ENCODE peak calls at places on chromosomes 11 and 22, in four cellular contexts. P, I, D and S are unnamed samples.

GRCh38 chr11:3163241-3163981 is 1.7 kb downstream of the OSBPL5 start:
- DNase-seq in P (no peak), I (no peak), D (no peak), S (no peak)

GRCh38 chr11:123231263-123231662 is 36.2 kb upstream of the CLMP start:
- DNase-seq in P (peak; percentile 89), I (no peak), D (no peak), S (no peak)

GRCh38 chr22:39308614-39309363 is 10.6 kb downstream of the RPL3 start:
- DNase-seq in P (peak; percentile 95), I (no peak), D (peak; percentile 73), S (peak; percentile 88)

GRCh38 chr22:50269573-50270301 is 443 bp downstream of the MAPK11 start:
- DNase-seq in P (peak; percentile 33), I (no peak), D (no peak), S (peak; percentile 51)

GRCh38 chr11:78147807-78148206 is 8.4 kb upstream of the ALG8 start:
- DNase-seq in P (no peak), I (no peak), D (no peak), S (no peak)

GRCh38 chr11:80841716-80842115 is 1400.9 kb upstream of the TENM4 start:
- DNase-seq in P (no peak), I (no peak), D (no peak), S (no peak)

GRCh38 chr11:64619811-64620285 is 28.8 kb downstream of the SLC22A12 start:
- DNase-seq in P (peak; percentile 27), I (no peak), D (no peak), S (peak; percentile 10)

GRCh38 chr11:65290448-65291165 is 24.1 kb upstream of the CDC42EP2 start:
- DNase-seq in P (peak; percentile 100), I (no peak), D (no peak), S (peak; percentile 87)

GRCh38 chr22:46737105-46737975 is 712 bp downstream of the CERK start:
- DNase-seq in P (peak; percentile 47), I (peak; percentile 42), D (peak; percentile 24), S (peak; percentile 38)

GRCh38 chr22:50015451-50016307 is 3.1 kb upstream of the IL17REL start:
- DNase-seq in P (no peak), I (no peak), D (no peak), S (no peak)

GRCh38 chr11:80163011-80163410 is 722.2 kb upstream of the TENM4 start:
- DNase-seq in P (peak; percentile 72), I (no peak), D (peak; percentile 42), S (no peak)

GRCh38 chr11:44632466-44633123 is 67.1 kb downstream of the CD82 start:
- DNase-seq in P (peak; percentile 45), I (no peak), D (no peak), S (peak; percentile 37)

GRCh38 chr22:19479358-19480172 is at the start of gene CDC45:
- DNase-seq in P (peak; percentile 99), I (peak; percentile 90), D (peak; percentile 93), S (peak; percentile 99)

GRCh38 chr11:2811206-2812091 is 74.1 kb downstream of the CDKN1C start:
- DNase-seq in P (no peak), I (no peak), D (no peak), S (no peak)

GRCh38 chr11:130881475-130882137 is 34.7 kb downstream of the SNX19 start:
- DNase-seq in P (no peak), I (no peak), D (no peak), S (no peak)

GRCh38 chr11:96199563-96200025 is 143.4 kb downstream of the MAML2 start:
- DNase-seq in P (peak; percentile 87), I (peak; percentile 39), D (no peak), S (peak; percentile 45)

GRCh38 chr11:119594639-119595249 is 134.3 kb downstream of the NECTIN1 start:
- DNase-seq in P (peak; percentile 78), I (no peak), D (no peak), S (peak; percentile 70)